ENCODE peak calls at places on chromosomes 2 and 18, in six cellular contexts. O, V, S, G, U and X are unnamed samples.

GRCh38 chr2:3198119-3198518 is 179.5 kb downstream of the EIPR1 start:
- DNase-seq in O (no peak), V (peak), S (no peak), G (no peak), U (no peak), X (peak)

GRCh38 chr2:111666160-111666559 is 217.8 kb downstream of the ANAPC1 start:
- DNase-seq in O (no peak), V (no peak), S (no peak), G (no peak), U (no peak), X (no peak)

GRCh38 chr2:58098254-58099096 is 51.9 kb downstream of the VRK2 start:
- DNase-seq in O (peak), V (no peak), S (no peak), G (peak), U (peak), X (no peak)

GRCh38 chr2:162403884-162404283 is 60.0 kb downstream of the GCA start:
- DNase-seq in O (peak), V (no peak), S (no peak), G (peak), U (no peak), X (no peak)

GRCh38 chr2:20515293-20516220 is 68.7 kb downstream of the RHOB start:
- DNase-seq in O (no peak), V (no peak), S (no peak), G (no peak), U (no peak), X (no peak)

GRCh38 chr2:98508690-98509054 is 64.0 kb downstream of the INPP4A start:
- DNase-seq in O (peak), V (no peak), S (no peak), G (peak), U (peak), X (no peak)

GRCh38 chr2:235234711-235235110 is 259.1 kb upstream of the AGAP1 start:
- DNase-seq in O (peak), V (no peak), S (no peak), G (peak), U (no peak), X (no peak)

GRCh38 chr2:197128897-197129296 is 181.7 kb downstream of the ANKRD44 start:
- DNase-seq in O (peak), V (no peak), S (no peak), G (no peak), U (no peak), X (no peak)

GRCh38 chr2:112583497-112584133 is 794 bp upstream of the CHCHD5 start:
- DNase-seq in O (no peak), V (no peak), S (no peak), G (peak), U (peak), X (no peak)

GRCh38 chr2:144583741-144584453 is 64.0 kb upstream of the ZEB2 start:
- DNase-seq in O (peak), V (no peak), S (no peak), G (peak), U (peak), X (no peak)

GRCh38 chr2:144582651-144583361 is 62.9 kb upstream of the ZEB2 start:
- DNase-seq in O (no peak), V (no peak), S (no peak), G (no peak), U (no peak), X (no peak)

GRCh38 chr2:144583362-144583692 is 63.4 kb upstream of the ZEB2 start:
- DNase-seq in O (no peak), V (no peak), S (no peak), G (no peak), U (no peak), X (no peak)

GRCh38 chr2:144578099-144578498 is 58.2 kb upstream of the ZEB2 start:
- DNase-seq in O (no peak), V (no peak), S (no peak), G (no peak), U (no peak), X (no peak)

GRCh38 chr2:144580521-144581153 is 60.7 kb upstream of the ZEB2 start:
- DNase-seq in O (no peak), V (peak), S (no peak), G (no peak), U (no peak), X (no peak)
- H4K91ac ChIP-seq in O (no peak), V (no peak), S (no peak), G (no peak), U (no peak), X (no peak)

GRCh38 chr2:53177342-53177741 is 590.3 kb upstream of the CHAC2 start:
- DNase-seq in O (no peak), V (no peak), S (no peak), G (no peak), U (no peak), X (no peak)

GRCh38 chr2:53182609-53183008 is 585.0 kb upstream of the CHAC2 start:
- DNase-seq in O (no peak), V (no peak), S (no peak), G (no peak), U (no peak), X (no peak)

GRCh38 chr2:53181759-53182158 is 585.8 kb upstream of the CHAC2 start:
- DNase-seq in O (no peak), V (no peak), S (no peak), G (no peak), U (no peak), X (no peak)
- H3K18ac ChIP-seq in O (no peak), V (no peak), S (no peak), G (no peak), U (no peak), X (no peak)

GRCh38 chr2:42927334-42928160 is 135.2 kb upstream of the HAAO start:
- DNase-seq in O (peak), V (no peak), S (no peak), G (no peak), U (no peak), X (no peak)
- H4K91ac ChIP-seq in O (peak), V (no peak), S (peak), G (peak), U (peak), X (no peak)

DNA sequence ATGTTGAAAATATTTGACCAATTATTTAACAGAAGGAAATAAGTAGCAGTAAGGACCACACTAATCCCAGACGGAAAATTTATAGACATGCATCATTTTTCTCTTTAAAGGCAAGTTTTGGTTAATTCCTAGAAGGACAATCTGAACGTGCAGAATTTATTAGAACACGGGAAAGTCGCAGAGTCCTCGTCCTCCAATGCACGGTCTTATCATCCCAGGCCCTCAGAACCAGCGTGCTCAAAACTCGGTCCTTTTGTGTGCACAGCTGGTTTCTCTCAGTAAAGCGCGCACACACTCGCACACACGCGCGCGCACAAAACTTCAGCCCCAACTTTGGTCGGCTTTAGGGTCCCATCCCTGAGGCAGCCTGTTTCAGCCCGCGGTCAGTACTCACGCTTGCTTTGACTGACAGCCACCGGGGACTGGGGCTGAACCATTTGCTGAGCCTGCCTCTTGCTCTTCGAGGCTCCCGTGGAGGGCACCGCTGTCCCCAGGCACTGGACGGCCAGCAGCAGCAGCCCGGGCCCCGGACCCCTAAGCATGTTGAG is 533 bp downstream of the FN1 start:
- DNase-seq in O (no peak), V (peak), S (no peak), G (no peak), U (peak), X (peak)
- H3K18ac ChIP-seq in O (peak), V (peak), S (peak), G (peak), U (peak), X (peak)

GRCh38 chr18:79845164-79845563 is 47.4 kb downstream of the KCNG2 start:
- DNase-seq in O (no peak), V (no peak), S (no peak), G (no peak), U (no peak), X (no peak)
- H4K91ac ChIP-seq in O (peak), V (no peak), S (no peak), G (no peak), U (no peak), X (no peak)

DNA sequence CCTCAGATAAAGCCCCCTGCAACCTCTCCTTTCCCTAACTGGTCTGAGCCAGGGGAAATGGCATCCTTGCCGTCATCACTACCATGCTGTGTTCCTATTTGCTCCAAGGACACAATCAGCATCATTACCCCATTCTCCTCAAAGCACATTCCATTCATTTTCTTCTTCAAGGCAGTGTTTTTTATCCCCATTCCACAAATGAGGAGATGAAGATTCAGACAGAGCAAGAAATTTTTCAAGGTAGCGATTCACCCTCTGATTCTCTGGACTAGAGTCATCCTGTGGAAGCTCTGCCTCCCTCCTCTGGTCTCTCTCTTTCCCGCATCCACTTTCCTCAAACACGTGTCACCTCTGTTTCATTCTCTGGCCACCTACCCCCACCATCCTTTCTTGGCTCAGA is 297.8 kb downstream of the SOX11 start:
- DNase-seq in O (no peak), V (no peak), S (no peak), G (no peak), U (peak), X (no peak)
- H3K18ac ChIP-seq in O (no peak), V (peak), S (no peak), G (no peak), U (no peak), X (no peak)

GRCh38 chr18:35290070-35290735 is at the start of gene ZSCAN30:
- DNase-seq in O (peak), V (peak), S (peak), G (peak), U (peak), X (peak)
- H4K91ac ChIP-seq in O (peak), V (no peak), S (peak), G (peak), U (peak), X (no peak)